ENCODE peak calls at places on chromosomes 16 and 17, in four cellular contexts. B is nephron progenitor cell, D is mammary epithelial cell, H is MV-4-11. T is an unnamed sample.

GRCh38 chr17:51228177-51228576 is 31.7 kb downstream of the MBTD1 start:
- DNase-seq in B (no peak), D (peak), H (peak), T (no peak)

GRCh38 chr17:43125967-43126910 is 1.1 kb upstream of the BRCA1 start:
- DNase-seq in B (no peak), D (peak), H (peak), T (no peak)

GRCh38 chr17:57257213-57257873 is 1.0 kb downstream of the MSI2 start:
- DNase-seq in B (no peak), D (no peak), H (no peak), T (no peak)

GRCh38 chr16:17470871-17471744 is at the start of gene XYLT1:
- DNase-seq in B (peak), D (peak), H (peak), T (peak)

GRCh38 chr17:74813793-74814192 is 37.6 kb upstream of the NAT9 start:
- DNase-seq in B (no peak), D (no peak), H (peak), T (no peak)

GRCh38 chr17:15091825-15092224 is 173.3 kb downstream of the PMP22 start:
- DNase-seq in B (no peak), D (peak), H (no peak), T (no peak)

GRCh38 chr17:47763913-47764582 is 31.0 kb downstream of the TBX21 start:
- DNase-seq in B (no peak), D (peak), H (no peak), T (no peak)

GRCh38 chr16:81578636-81579413 is 134.2 kb downstream of the CMIP start:
- DNase-seq in B (no peak), D (no peak), H (no peak), T (no peak)

GRCh38 chr17:42221886-42222745 is 27.8 kb upstream of the GHDC start:
- DNase-seq in B (peak), D (peak), H (peak), T (peak)

GRCh38 chr16:48907906-48908634 is 298.1 kb upstream of the N4BP1 start:
- DNase-seq in B (no peak), D (peak), H (no peak), T (peak)

GRCh38 chr17:76674600-76674999 is 31.0 kb upstream of the ST6GALNAC1 start:
- DNase-seq in B (no peak), D (no peak), H (no peak), T (no peak)

GRCh38 chr17:57544834-57545463 is 200.2 kb downstream of the CCDC182 start:
- DNase-seq in B (no peak), D (no peak), H (no peak), T (no peak)

GRCh38 chr17:608911-609882 is 105.4 kb downstream of the VPS53 start:
- DNase-seq in B (no peak), D (no peak), H (peak), T (peak)

GRCh38 chr17:40553694-40554534 is 11.4 kb downstream of the CCR7 start:
- DNase-seq in B (no peak), D (no peak), H (peak), T (no peak)

GRCh38 chr17:78387982-78388941 is 9.8 kb downstream of the PGS1 start:
- DNase-seq in B (no peak), D (no peak), H (peak), T (peak)